ENCODE peak calls at places on chromosomes 16 and 17, in nine cellular contexts. H, N, B, T, L, Y, P, G and O are unnamed samples.
A peak's percentile ranks its signal among the peaks of the same experiment; 100 is the strongest.

GRCh38 chr17:14019186-14019956 is 49.9 kb upstream of the COX10 start:
- DNase-seq in H (no peak), N (no peak), B (no peak), T (peak; percentile 42), L (no peak), Y (no peak), P (no peak), G (peak; percentile 18), O (no peak)

GRCh38 chr17:31558748-31559646 is 167.5 kb downstream of the RAB11FIP4 start:
- DNase-seq in H (peak; percentile 83), N (peak; percentile 91), B (peak; percentile 42), T (peak; percentile 80), L (peak; percentile 44), Y (peak; percentile 86), P (peak; percentile 78), G (peak; percentile 76), O (peak; percentile 92)

GRCh38 chr16:23254338-23254737 is 47.8 kb upstream of the SCNN1B start:
- DNase-seq in H (no peak), N (no peak), B (no peak), T (no peak), L (no peak), Y (no peak), P (peak; percentile 51), G (peak; percentile 38), O (no peak)

GRCh38 chr17:61047517-61047916 is 352.1 kb upstream of the TBX2 start:
- DNase-seq in H (no peak), N (no peak), B (no peak), T (no peak), L (no peak), Y (no peak), P (no peak), G (no peak), O (no peak)

GRCh38 chr17:80105762-80106161 is 4.4 kb downstream of the GAA start:
- DNase-seq in H (no peak), N (no peak), B (no peak), T (peak; percentile 52), L (peak; percentile 47), Y (peak; percentile 79), P (no peak), G (peak; percentile 35), O (no peak)

GRCh38 chr17:16991349-16992009 is 19.6 kb upstream of the TNFRSF13B start:
- DNase-seq in H (peak; percentile 63), N (peak; percentile 90), B (peak; percentile 78), T (peak; percentile 59), L (peak; percentile 88), Y (peak; percentile 58), P (peak; percentile 84), G (peak; percentile 45), O (peak; percentile 82)

GRCh38 chr17:38459556-38459955 is 31.3 kb downstream of the ARHGAP23 start:
- DNase-seq in H (no peak), N (no peak), B (no peak), T (no peak), L (no peak), Y (no peak), P (no peak), G (no peak), O (no peak)

GRCh38 chr17:16104189-16104588 is 104.6 kb downstream of the TTC19 start:
- DNase-seq in H (no peak), N (no peak), B (no peak), T (no peak), L (no peak), Y (no peak), P (no peak), G (no peak), O (no peak)

GRCh38 chr17:53219821-53220220 is 602.9 kb upstream of the KIF2B start:
- DNase-seq in H (no peak), N (no peak), B (no peak), T (no peak), L (no peak), Y (no peak), P (no peak), G (no peak), O (no peak)

GRCh38 chr17:81715107-81715871 is 3.2 kb downstream of the SLC25A10 start:
- DNase-seq in H (no peak), N (no peak), B (no peak), T (no peak), L (no peak), Y (no peak), P (no peak), G (no peak), O (no peak)

GRCh38 chr17:81714412-81715106 is 2.5 kb downstream of the SLC25A10 start:
- DNase-seq in H (peak; percentile 16), N (no peak), B (no peak), T (no peak), L (no peak), Y (no peak), P (no peak), G (no peak), O (no peak)

GRCh38 chr17:81716674-81716996 is 4.6 kb downstream of the SLC25A10 start:
- DNase-seq in H (no peak), N (no peak), B (no peak), T (no peak), L (no peak), Y (no peak), P (no peak), G (no peak), O (no peak)

GRCh38 chr17:81717049-81717765 is 5.1 kb downstream of the SLC25A10 start:
- DNase-seq in H (no peak), N (no peak), B (no peak), T (no peak), L (no peak), Y (no peak), P (no peak), G (no peak), O (no peak)

GRCh38 chr17:81715872-81716673 is 4.0 kb downstream of the SLC25A10 start:
- DNase-seq in H (no peak), N (no peak), B (no peak), T (no peak), L (no peak), Y (no peak), P (no peak), G (no peak), O (no peak)
- TF ChIP-seq CTCF in H (no peak), N (no peak), B (no peak), T (no peak), L (no peak), Y (no peak), P (no peak), G (no peak), O (no peak)

DNA sequence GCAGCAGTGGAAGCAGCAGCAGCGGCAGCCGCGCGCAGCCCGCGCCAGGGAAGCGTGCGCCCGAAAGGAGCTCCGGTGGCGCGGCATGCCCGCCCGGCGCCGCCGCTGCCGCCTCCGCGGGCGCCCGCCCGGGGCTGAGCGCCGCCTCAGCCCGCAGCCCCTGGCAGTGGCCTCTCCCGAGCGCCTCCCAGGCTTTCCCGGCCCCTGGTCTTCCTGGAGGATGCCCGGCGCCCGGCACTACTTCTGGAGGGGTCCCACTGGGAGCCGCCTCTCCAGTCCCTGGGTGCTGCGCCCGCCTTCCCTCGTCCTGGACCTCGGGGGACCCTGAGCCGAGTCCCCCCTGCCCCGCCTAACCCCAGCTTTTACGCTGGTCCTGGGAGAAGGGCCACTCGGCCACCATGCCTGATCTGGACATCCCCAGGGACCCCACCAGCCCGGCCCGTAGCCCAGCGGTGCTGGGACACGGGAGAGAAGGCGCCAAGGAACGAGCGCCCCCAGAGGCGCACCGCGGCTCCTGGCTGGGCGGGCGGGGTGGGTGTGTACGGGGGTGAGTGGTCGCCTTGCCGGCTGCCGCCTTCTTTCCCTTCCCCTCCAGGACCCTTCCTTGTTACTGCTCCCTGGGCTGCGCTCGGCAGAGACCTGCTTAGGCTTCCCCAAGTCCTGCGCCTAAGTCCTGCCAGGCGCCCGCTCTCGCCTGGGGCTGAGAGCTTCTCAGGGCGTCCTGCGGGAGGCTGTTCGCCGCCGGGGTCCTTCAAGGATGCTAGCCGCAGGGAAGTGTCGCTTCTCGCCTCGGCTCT is 713 bp downstream of the ASIC2 start:
- DNase-seq in H (peak; percentile 14), N (peak; percentile 53), B (no peak), T (peak; percentile 37), L (peak; percentile 69), Y (no peak), P (no peak), G (peak; percentile 26), O (peak; percentile 39)
- TF ChIP-seq CTCF in H (peak; percentile 37), N (peak; percentile 64), B (no peak), T (no peak), L (peak; percentile 54), Y (no peak), P (no peak), G (peak; percentile 4), O (no peak)

GRCh38 chr16:50953266-50953665 is 197.8 kb downstream of the SALL1 start:
- DNase-seq in H (no peak), N (no peak), B (no peak), T (no peak), L (no peak), Y (no peak), P (no peak), G (no peak), O (no peak)
- TF ChIP-seq CTCF in H (no peak), N (no peak), B (no peak), T (no peak), L (no peak), Y (no peak), P (no peak), G (no peak), O (no peak)

DNA sequence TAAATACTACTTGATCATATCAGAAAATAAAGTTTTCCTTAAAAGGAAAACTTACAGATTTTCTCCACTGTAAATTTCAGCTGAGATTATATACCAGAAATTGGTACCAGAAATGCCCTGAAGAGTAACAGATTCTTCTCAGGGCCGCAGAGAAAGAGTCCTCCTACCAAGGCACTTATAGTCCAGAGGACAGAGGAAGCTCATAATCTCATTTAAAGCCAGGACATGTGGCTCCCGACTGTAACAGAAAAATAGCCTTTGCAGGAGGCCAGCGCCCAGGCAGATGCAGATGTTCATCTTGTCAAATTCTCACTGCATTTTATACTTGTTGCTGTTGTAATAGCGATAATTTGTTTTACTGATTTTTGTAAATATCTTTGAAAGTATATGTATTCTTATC is 43.7 kb downstream of the TNRC6C start:
- DNase-seq in H (no peak), N (no peak), B (no peak), T (no peak), L (no peak), Y (no peak), P (no peak), G (no peak), O (no peak)
- TF ChIP-seq CTCF in H (no peak), N (no peak), B (no peak), T (no peak), L (no peak), Y (no peak), P (no peak), G (no peak), O (no peak)